ENCODE peak calls at places on chromosome 1, in seven cellular contexts. Z is NCI-H446; V is HT-29; O is keratinocyte; S is NAMALWA; J is EL; E is CD4-positive, alpha-beta T cell. X is an unnamed sample.

GRCh38 chr1:107710005-107710404 is 255.0 kb downstream of the VAV3 start:
- DNase-seq in Z (no peak), V (no peak), O (no peak), S (no peak), J (no peak), E (no peak), X (no peak)

GRCh38 chr1:115771847-115772457 is 3.4 kb upstream of the CASQ2 start:
- DNase-seq in Z (peak; percentile 88), V (peak; percentile 89), O (peak; percentile 84), S (peak; percentile 75), J (peak; percentile 86), E (no peak), X (peak; percentile 90)

GRCh38 chr1:216824511-216824910 is 101.3 kb upstream of the ESRRG start:
- DNase-seq in Z (no peak), V (no peak), O (no peak), S (no peak), J (peak; percentile 7), E (no peak), X (no peak)

GRCh38 chr1:2567083-2567679 is 11.0 kb downstream of the TNFRSF14 start:
- DNase-seq in Z (no peak), V (no peak), O (no peak), S (no peak), J (no peak), E (no peak), X (no peak)

GRCh38 chr1:160707171-160708109 is 4.2 kb downstream of the CD48 start:
- DNase-seq in Z (no peak), V (no peak), O (no peak), S (peak; percentile 78), J (peak; percentile 19), E (no peak), X (no peak)

GRCh38 chr1:50378757-50379156 is 44.5 kb downstream of the DMRTA2 start:
- DNase-seq in Z (no peak), V (no peak), O (no peak), S (no peak), J (no peak), E (no peak), X (no peak)

GRCh38 chr1:201917362-201918033 is 28.8 kb downstream of the SHISA4 start:
- DNase-seq in Z (no peak), V (no peak), O (no peak), S (no peak), J (peak; percentile 90), E (no peak), X (peak; percentile 58)

GRCh38 chr1:53139911-53140310 is 2.5 kb downstream of the SLC1A7 start:
- DNase-seq in Z (peak; percentile 72), V (no peak), O (no peak), S (no peak), J (no peak), E (no peak), X (no peak)

GRCh38 chr1:1137256-1138045 is 21.6 kb upstream of the C1orf159 start:
- DNase-seq in Z (no peak), V (peak; percentile 63), O (no peak), S (peak; percentile 81), J (no peak), E (peak; percentile 52), X (no peak)

GRCh38 chr1:25664357-25664796 is 47.8 kb downstream of the MAN1C1 start:
- DNase-seq in Z (no peak), V (no peak), O (no peak), S (no peak), J (no peak), E (no peak), X (no peak)

GRCh38 chr1:216917039-216917438 is 193.8 kb upstream of the ESRRG start:
- DNase-seq in Z (no peak), V (no peak), O (no peak), S (no peak), J (no peak), E (no peak), X (no peak)

GRCh38 chr1:2985121-2985561 is 36.1 kb upstream of the ACTRT2 start:
- DNase-seq in Z (no peak), V (no peak), O (no peak), S (no peak), J (no peak), E (no peak), X (no peak)